ENCODE peak calls at places on chromosomes 13 and 19, in five cellular contexts. X is cardiac fibroblast, J is NCI-H510A, C is BJ, M is IMR-90. A is an unnamed sample.

GRCh38 chr13:114045113-114045735 is 71.3 kb upstream of the C13orf46 start:
- DNase-seq in X (no peak), J (no peak), C (no peak), M (no peak), A (no peak)

GRCh38 chr19:34310494-34310981 is 54.5 kb upstream of the GPI start:
- DNase-seq in X (no peak), J (peak; percentile 84), C (no peak), M (no peak), A (no peak)

GRCh38 chr19:38523319-38523718 is 89.8 kb downstream of the RYR1 start:
- DNase-seq in X (no peak), J (no peak), C (no peak), M (no peak), A (no peak)

GRCh38 chr13:51795419-51795818 is 8.5 kb downstream of the DHRS12 start:
- DNase-seq in X (no peak), J (no peak), C (no peak), M (no peak), A (no peak)

GRCh38 chr13:40148103-40148502 is 492.6 kb downstream of the COG6 start:
- DNase-seq in X (no peak), J (no peak), C (no peak), M (no peak), A (no peak)

GRCh38 chr13:33106656-33107402 is 90.6 kb downstream of the KL start:
- DNase-seq in X (no peak), J (no peak), C (no peak), M (peak; percentile 62), A (no peak)

GRCh38 chr19:5436101-5436947 is 18.9 kb upstream of the ZNRF4 start:
- DNase-seq in X (peak; percentile 41), J (no peak), C (peak; percentile 2), M (peak; percentile 73), A (no peak)

GRCh38 chr13:113804017-113804702 is 45.1 kb downstream of the TMEM255B start:
- DNase-seq in X (no peak), J (no peak), C (no peak), M (no peak), A (no peak)

GRCh38 chr13:98476538-98476966 is 100.4 kb downstream of the STK24 start:
- DNase-seq in X (peak; percentile 79), J (no peak), C (peak; percentile 71), M (peak; percentile 92), A (no peak)

GRCh38 chr19:30927705-30928104 is 421.5 kb downstream of the TSHZ3 start:
- DNase-seq in X (no peak), J (no peak), C (no peak), M (no peak), A (no peak)

GRCh38 chr19:47427241-47428176 is 8.2 kb upstream of the MEIS3 start:
- DNase-seq in X (peak; percentile 58), J (no peak), C (no peak), M (peak; percentile 45), A (no peak)

GRCh38 chr13:78254113-78254512 is 335.5 kb upstream of the EDNRB start:
- DNase-seq in X (no peak), J (no peak), C (no peak), M (no peak), A (no peak)

GRCh38 chr19:15288146-15288963 is 44.0 kb downstream of the BRD4 start:
- DNase-seq in X (no peak), J (no peak), C (no peak), M (peak; percentile 24), A (no peak)

GRCh38 chr13:51502206-51502651 is 49.4 kb upstream of the INTS6 start:
- DNase-seq in X (no peak), J (no peak), C (no peak), M (peak; percentile 59), A (no peak)

GRCh38 chr13:30792257-30793000 is 57.1 kb downstream of the ALOX5AP start:
- DNase-seq in X (peak; percentile 95), J (no peak), C (peak; percentile 72), M (peak; percentile 94), A (peak; percentile 95)

GRCh38 chr19:11196406-11197287 is 698 bp downstream of the KANK2 start:
- DNase-seq in X (peak; percentile 44), J (peak; percentile 10), C (no peak), M (peak; percentile 28), A (no peak)

GRCh38 chr19:4583961-4584669 is 24.6 kb upstream of the SEMA6B start:
- DNase-seq in X (peak; percentile 66), J (no peak), C (no peak), M (no peak), A (no peak)

GRCh38 chr13:33519561-33520479 is 234.3 kb upstream of the STARD13 start:
- DNase-seq in X (peak; percentile 80), J (no peak), C (peak; percentile 87), M (peak; percentile 94), A (peak; percentile 51)

GRCh38 chr19:41324921-41325639 is 15.1 kb downstream of the CCDC97 start:
- DNase-seq in X (peak; percentile 84), J (no peak), C (no peak), M (peak; percentile 90), A (no peak)

GRCh38 chr19:28575816-28576215 is 637.1 kb downstream of the UQCRFS1 start:
- DNase-seq in X (no peak), J (no peak), C (no peak), M (no peak), A (no peak)

GRCh38 chr19:610801-611505 is 21.3 kb downstream of the HCN2 start:
- DNase-seq in X (peak; percentile 77), J (no peak), C (no peak), M (peak; percentile 76), A (no peak)

GRCh38 chr19:50333235-50333736 is 4.1 kb upstream of the KCNC3 start:
- DNase-seq in X (peak; percentile 85), J (peak; percentile 67), C (no peak), M (peak; percentile 67), A (peak; percentile 31)

GRCh38 chr13:112893570-112894422 is 75.2 kb upstream of the MCF2L start:
- DNase-seq in X (peak; percentile 22), J (peak; percentile 70), C (no peak), M (peak; percentile 21), A (no peak)

GRCh38 chr13:36163809-36164308 is 32.7 kb upstream of the DCLK1 start:
- DNase-seq in X (peak; percentile 80), J (peak; percentile 70), C (peak; percentile 72), M (peak; percentile 87), A (peak; percentile 54)

GRCh38 chr13:98180092-98180491 is 3.0 kb upstream of the RNF113B start:
- DNase-seq in X (no peak), J (no peak), C (no peak), M (no peak), A (no peak)

GRCh38 chr19:10408511-10409291 is 5.4 kb upstream of the CDC37 start:
- DNase-seq in X (no peak), J (no peak), C (no peak), M (no peak), A (no peak)